ENCODE peak calls at places on chromosomes 16 and 17, in ten cellular contexts. R is hypothalamus; H is neural progenitor cell; T is colonic mucosa; C is fibroblast of lung; A is suprapubic skin; Q is stimulated activated CD8-positive, alpha-beta memory T cell treated with anti-CD3 and anti-CD28 coated beads, Interleukin-2, amount 100 ng/mL, for 48 hours; J is stimulated activated CD4-positive, alpha-beta T cell treated with anti-CD3 and anti-CD28 coated beads, Interleukin-15, amount 100 ng/mL, for 1 hour; P is NCI-H774; X is AG04450. B is an unnamed sample.

GRCh38 chr17:80791758-80792284 is 199.8 kb upstream of the CHMP6 start:
- DNase-seq in A (peak), X (peak), H (no peak), J (no peak), C (peak), Q (no peak), T (peak), P (peak), R (no peak), B (peak)

GRCh38 chr17:41982026-41982989 is 15.7 kb downstream of the CNP start:
- DNase-seq in C (peak), X (no peak), H (no peak), T (no peak), P (no peak), R (no peak), A (peak), Q (no peak), J (no peak), B (no peak)

GRCh38 chr17:64159051-64159590 is 29.2 kb upstream of the ERN1 start:
- DNase-seq in J (no peak), R (no peak), X (no peak), C (no peak), A (peak), Q (no peak), T (no peak), H (peak), P (no peak), B (no peak)

GRCh38 chr17:17719966-17720543 is 38.8 kb downstream of the RAI1 start:
- DNase-seq in A (no peak), P (no peak), C (no peak), J (no peak), X (no peak), R (no peak), Q (no peak), H (no peak), T (no peak), B (no peak)

GRCh38 chr17:5826384-5826783 is 242.1 kb upstream of the NLRP1 start:
- DNase-seq in X (no peak), Q (no peak), C (peak), R (no peak), P (no peak), A (no peak), T (no peak), H (no peak), J (no peak), B (no peak)

GRCh38 chr16:70605284-70605659 is 41.1 kb upstream of the IL34 start:
- DNase-seq in T (no peak), R (no peak), P (no peak), X (no peak), H (no peak), Q (no peak), C (no peak), A (no peak), J (no peak), B (no peak)

GRCh38 chr17:39564201-39564828 is 43.4 kb downstream of the NEUROD2 start:
- DNase-seq in C (no peak), H (peak), R (no peak), Q (no peak), T (no peak), X (no peak), A (no peak), P (no peak), J (no peak), B (no peak)

GRCh38 chr17:68248199-68248825 is 469 bp downstream of the AMZ2 start:
- DNase-seq in J (no peak), P (peak), A (peak), Q (no peak), T (peak), C (peak), R (peak), H (no peak), X (no peak), B (peak)

GRCh38 chr17:36686123-36686669 is 84.8 kb downstream of the MRM1 start:
- DNase-seq in J (no peak), X (no peak), A (no peak), H (no peak), R (no peak), T (no peak), C (no peak), P (no peak), Q (no peak), B (no peak)

GRCh38 chr16:17446661-17447060 is 24.1 kb downstream of the XYLT1 start:
- DNase-seq in H (no peak), R (no peak), X (no peak), T (no peak), A (no peak), P (no peak), C (no peak), J (no peak), Q (no peak), B (no peak)

GRCh38 chr17:49739662-49740271 is 24.2 kb downstream of the FAM117A start:
- DNase-seq in Q (peak), T (peak), A (peak), C (no peak), H (no peak), R (no peak), J (peak), X (no peak), P (peak), B (peak)